ENCODE peak calls at places on chromosomes 2 and 18, in seven cellular contexts. M, L, Z, A, V, G and C are unnamed samples.

GRCh38 chr18:44988821-44989587 is 308.3 kb downstream of the SETBP1 start:
- DNase-seq in M (no peak), L (no peak), Z (no peak), A (no peak), V (no peak), G (no peak), C (no peak)

GRCh38 chr2:70994055-70994444 is 623 bp downstream of the TEX261 start:
- DNase-seq in M (no peak), L (peak), Z (no peak), A (no peak), V (no peak), G (no peak), C (no peak)

GRCh38 chr2:131063501-131064283 is 29.6 kb downstream of the FAM168B start:
- DNase-seq in M (no peak), L (no peak), Z (no peak), A (no peak), V (no peak), G (no peak), C (no peak)

GRCh38 chr2:73088211-73088610 is 16.7 kb upstream of the SFXN5 start:
- DNase-seq in M (no peak), L (no peak), Z (no peak), A (no peak), V (no peak), G (no peak), C (no peak)

GRCh38 chr2:66573866-66574265 is 138.9 kb downstream of the MEIS1 start:
- DNase-seq in M (no peak), L (no peak), Z (no peak), A (no peak), V (no peak), G (no peak), C (peak)

GRCh38 chr2:108069515-108070310 is 83.4 kb downstream of the SLC5A7 start:
- DNase-seq in M (peak), L (no peak), Z (no peak), A (peak), V (no peak), G (no peak), C (no peak)

GRCh38 chr2:52335727-52336126 is 1303.8 kb upstream of the NRXN1 start:
- DNase-seq in M (no peak), L (no peak), Z (no peak), A (no peak), V (no peak), G (no peak), C (no peak)

GRCh38 chr2:75513616-75514170 is 47.0 kb downstream of the EVA1A start:
- DNase-seq in M (no peak), L (no peak), Z (no peak), A (no peak), V (no peak), G (no peak), C (no peak)

GRCh38 chr2:144596074-144596871 is 76.4 kb upstream of the ZEB2 start:
- DNase-seq in M (peak), L (no peak), Z (no peak), A (peak), V (no peak), G (no peak), C (no peak)

GRCh38 chr2:23544589-23545295 is 159.8 kb downstream of the KLHL29 start:
- DNase-seq in M (no peak), L (no peak), Z (no peak), A (no peak), V (no peak), G (no peak), C (no peak)

GRCh38 chr2:189783451-189783926 is 650 bp downstream of the ORMDL1 start:
- DNase-seq in M (peak), L (no peak), Z (no peak), A (no peak), V (no peak), G (no peak), C (no peak)

GRCh38 chr2:5444168-5444567 is 248.0 kb upstream of the SOX11 start:
- DNase-seq in M (no peak), L (no peak), Z (no peak), A (no peak), V (no peak), G (no peak), C (no peak)

GRCh38 chr2:111678651-111679050 is 205.3 kb downstream of the ANAPC1 start:
- DNase-seq in M (no peak), L (no peak), Z (no peak), A (no peak), V (no peak), G (no peak), C (no peak)

GRCh38 chr2:146748046-146748445 is 1096.8 kb upstream of the ACVR2A start:
- DNase-seq in M (no peak), L (no peak), Z (no peak), A (no peak), V (no peak), G (no peak), C (no peak)

GRCh38 chr18:9683418-9684396 is 24.4 kb upstream of the RAB31 start:
- DNase-seq in M (peak), L (no peak), Z (peak), A (peak), V (no peak), G (peak), C (peak)

GRCh38 chr2:137992039-137992646 is 27.9 kb downstream of the HNMT start:
- DNase-seq in M (no peak), L (peak), Z (no peak), A (no peak), V (no peak), G (no peak), C (no peak)

GRCh38 chr2:69768217-69768616 is 26.3 kb downstream of the ANXA4 start:
- DNase-seq in M (no peak), L (no peak), Z (no peak), A (no peak), V (no peak), G (no peak), C (no peak)

GRCh38 chr18:68177807-68178702 is 536.9 kb downstream of the TMX3 start:
- DNase-seq in M (peak), L (no peak), Z (no peak), A (no peak), V (no peak), G (no peak), C (no peak)

GRCh38 chr2:45253151-45253550 is 243.9 kb upstream of the SIX2 start:
- DNase-seq in M (no peak), L (no peak), Z (no peak), A (no peak), V (no peak), G (no peak), C (no peak)

GRCh38 chr2:202449344-202449743 is 73.2 kb downstream of the BMPR2 start:
- DNase-seq in M (no peak), L (no peak), Z (no peak), A (no peak), V (no peak), G (no peak), C (no peak)
- TF ChIP-seq POLR2A in M (no peak), L (no peak), Z (no peak), A (no peak), V (no peak), G (no peak), C (no peak)

DNA sequence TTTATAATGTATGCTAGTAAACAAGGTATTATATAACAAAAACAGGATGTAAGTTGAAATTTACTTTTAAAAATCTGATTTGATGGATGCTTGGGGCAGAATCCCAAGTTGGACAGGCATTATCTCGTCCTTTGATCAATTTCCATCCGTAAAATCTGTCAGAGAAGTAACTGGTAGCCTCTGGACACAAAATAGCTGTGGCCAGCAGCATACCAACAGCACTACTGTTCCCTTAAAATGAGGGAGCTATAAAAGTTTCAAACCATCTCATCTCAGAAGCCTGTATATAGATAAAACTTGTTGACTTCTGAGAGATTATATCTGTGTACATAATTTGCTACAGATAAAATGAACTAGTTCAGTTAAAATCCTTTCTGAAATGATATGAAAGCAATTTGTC is 14.7 kb upstream of the METAP1D start:
- DNase-seq in M (no peak), L (no peak), Z (no peak), A (no peak), V (no peak), G (no peak), C (no peak)
- H3K4me3 ChIP-seq in M (no peak), L (no peak), Z (no peak), A (no peak), V (no peak), G (no peak), C (no peak)

GRCh38 chr2:33497177-33497787 is 20.8 kb downstream of the RASGRP3 start:
- DNase-seq in M (no peak), L (no peak), Z (no peak), A (no peak), V (no peak), G (no peak), C (no peak)
- TF ChIP-seq POLR2A in M (no peak), L (no peak), Z (no peak), A (no peak), V (no peak), G (no peak), C (no peak)

GRCh38 chr2:10407841-10408648 is 40.1 kb downstream of the ODC1 start:
- DNase-seq in M (peak), L (no peak), Z (peak), A (peak), V (peak), G (peak), C (no peak)
- H3K4me3 ChIP-seq in M (no peak), L (no peak), Z (no peak), A (peak), V (peak), G (no peak), C (no peak)

GRCh38 chr18:26549103-26549485 is 741 bp upstream of the KCTD1 start:
- DNase-seq in M (no peak), L (peak), Z (peak), A (peak), V (peak), G (peak), C (no peak)
- TF ChIP-seq POLR2A in M (no peak), L (no peak), Z (no peak), A (no peak), V (no peak), G (no peak), C (no peak)

GRCh38 chr2:161422812-161423211 is 6.7 kb downstream of the TBR1 start:
- DNase-seq in M (no peak), L (no peak), Z (no peak), A (no peak), V (no peak), G (no peak), C (no peak)

GRCh38 chr2:161425966-161426365 is 9.9 kb downstream of the TBR1 start:
- DNase-seq in M (no peak), L (no peak), Z (no peak), A (no peak), V (no peak), G (no peak), C (no peak)

GRCh38 chr2:161424179-161424763 is 8.2 kb downstream of the TBR1 start:
- DNase-seq in M (no peak), L (no peak), Z (no peak), A (no peak), V (no peak), G (no peak), C (no peak)

GRCh38 chr2:161424992-161425391 is 8.9 kb downstream of the TBR1 start:
- DNase-seq in M (no peak), L (no peak), Z (no peak), A (no peak), V (no peak), G (no peak), C (no peak)

DNA sequence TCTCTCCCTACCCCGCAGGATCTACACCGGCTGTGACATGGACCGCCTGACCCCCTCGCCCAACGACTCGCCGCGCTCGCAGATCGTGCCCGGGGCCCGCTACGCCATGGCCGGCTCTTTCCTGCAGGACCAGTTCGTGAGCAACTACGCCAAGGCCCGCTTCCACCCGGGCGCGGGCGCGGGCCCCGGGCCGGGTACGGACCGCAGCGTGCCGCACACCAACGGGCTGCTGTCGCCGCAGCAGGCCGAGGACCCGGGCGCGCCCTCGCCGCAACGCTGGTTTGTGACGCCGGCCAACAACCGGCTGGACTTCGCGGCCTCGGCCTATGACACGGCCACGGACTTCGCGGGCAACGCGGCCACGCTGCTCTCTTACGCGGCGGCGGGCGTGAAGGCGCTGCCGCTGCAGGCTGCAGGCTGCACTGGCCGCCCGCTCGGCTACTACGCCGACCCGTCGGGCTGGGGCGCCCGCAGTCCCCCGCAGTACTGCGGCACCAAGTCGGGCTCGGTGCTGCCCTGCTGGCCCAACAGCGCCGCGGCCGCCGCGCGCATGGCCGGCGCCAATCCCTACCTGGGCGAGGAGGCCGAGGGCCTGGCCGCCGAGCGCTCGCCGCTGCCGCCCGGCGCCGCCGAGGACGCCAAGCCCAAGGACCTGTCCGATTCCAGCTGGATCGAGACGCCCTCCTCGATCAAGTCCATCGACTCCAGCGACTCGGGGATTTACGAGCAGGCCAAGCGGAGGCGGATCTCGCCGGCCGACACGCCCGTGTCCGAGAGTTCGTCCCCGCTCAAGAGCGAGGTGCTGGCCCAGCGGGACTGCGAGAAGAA is 7.5 kb downstream of the TBR1 start:
- DNase-seq in M (no peak), L (peak), Z (no peak), A (no peak), V (no peak), G (no peak), C (no peak)
- H3K4me3 ChIP-seq in M (no peak), L (peak), Z (peak), A (no peak), V (peak), G (peak), C (peak)

DNA sequence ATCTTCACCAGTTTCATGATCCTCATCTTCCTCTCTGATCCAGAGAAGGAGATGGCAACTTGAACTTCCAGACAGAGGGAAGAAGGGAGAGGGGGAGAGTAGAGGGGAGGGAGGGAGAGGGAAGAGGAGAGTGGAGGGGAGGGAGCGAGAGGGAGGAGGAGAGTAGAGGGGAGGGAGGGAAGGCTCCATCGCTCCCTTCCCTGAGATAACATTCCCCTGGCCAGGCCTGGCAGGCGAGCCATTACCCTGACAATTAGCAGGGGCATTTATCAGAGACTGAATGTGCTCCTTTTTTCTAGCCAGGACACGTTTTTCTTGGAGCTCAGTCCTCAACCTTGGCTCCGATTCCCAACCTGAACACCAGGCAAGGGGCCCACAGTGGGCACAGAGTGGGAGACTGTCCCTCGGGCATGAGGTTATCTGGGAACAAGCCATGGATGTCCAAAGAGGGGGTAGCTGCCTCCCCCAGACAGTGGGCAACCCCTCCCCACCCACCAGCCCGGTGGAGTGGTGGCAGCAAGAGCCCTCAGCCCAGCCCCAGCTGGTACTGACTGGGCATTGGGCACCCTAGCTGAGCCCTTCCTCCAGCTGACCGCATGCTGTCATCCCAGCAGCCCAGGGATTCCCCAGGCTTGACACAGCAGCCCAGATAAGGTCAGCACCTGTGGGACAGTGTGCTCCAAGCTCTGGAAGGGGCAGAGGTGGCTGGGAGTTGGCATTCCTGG is 81.8 kb downstream of the TNS1 start:
- DNase-seq in M (no peak), L (peak), Z (peak), A (no peak), V (peak), G (no peak), C (no peak)
- TF ChIP-seq POLR2A in M (no peak), L (no peak), Z (peak), A (no peak), V (peak), G (no peak), C (no peak)